ENCODE peak calls at places on chromosome 5, in five cellular contexts. K is uterus, Y is endothelial cell of umbilical vein, D is spleen, W is right lobe of liver. F is an unnamed sample. For H3K27me3, the result is how much of the 10 kb centered on the place peaks cover.

GRCh38 chr5:131264453-131265200 is 774 bp downstream of the CDC42SE2 start:
- DNase-seq in K (peak), Y (peak), D (peak), W (peak), F (no peak)

GRCh38 chr5:112930082-112930344 is 8.0 kb upstream of the REEP5 start:
- DNase-seq in K (no peak), Y (no peak), D (no peak), W (no peak), F (no peak)

GRCh38 chr5:58240286-58240685 is 219.6 kb downstream of the PLK2 start:
- DNase-seq in K (no peak), Y (peak), D (no peak), W (no peak), F (no peak)

GRCh38 chr5:12292610-12293204 is 388.5 kb upstream of the CTNND2 start:
- DNase-seq in K (no peak), Y (no peak), D (no peak), W (no peak), F (no peak)

GRCh38 chr5:137563646-137564474 is 64.7 kb upstream of the SPOCK1 start:
- DNase-seq in K (peak), Y (peak), D (no peak), W (no peak), F (no peak)

GRCh38 chr5:177179431-177179830 is 45.9 kb downstream of the NSD1 start:
- DNase-seq in K (no peak), Y (no peak), D (no peak), W (no peak), F (no peak)

GRCh38 chr5:159975462-159976019 is 33.4 kb upstream of the TTC1 start:
- DNase-seq in K (no peak), Y (peak), D (no peak), W (no peak), F (no peak)

GRCh38 chr5:127813633-127814171 is 110.5 kb downstream of the CCDC192 start:
- DNase-seq in K (no peak), Y (peak), D (no peak), W (no peak), F (no peak)

GRCh38 chr5:1807479-1808185 is 6.4 kb downstream of the NDUFS6 start:
- DNase-seq in K (no peak), Y (no peak), D (peak), W (no peak), F (no peak)

GRCh38 chr5:172007795-172008465 is 1.5 kb upstream of the FBXW11 start:
- DNase-seq in K (no peak), Y (peak), D (peak), W (no peak), F (no peak)

GRCh38 chr5:179455320-179455719 is 95.0 kb upstream of the RUFY1 start:
- DNase-seq in K (no peak), Y (no peak), D (peak), W (no peak), F (no peak)

GRCh38 chr5:129465945-129466344 is 5.8 kb downstream of the ADAMTS19 start:
- DNase-seq in K (no peak), Y (no peak), D (no peak), W (no peak), F (no peak)

GRCh38 chr5:36070687-36071571 is 4.2 kb upstream of the UGT3A2 start:
- DNase-seq in K (no peak), Y (peak), D (no peak), W (peak), F (no peak)

GRCh38 chr5:63820557-63820956 is 141.7 kb downstream of the HTR1A start:
- DNase-seq in K (no peak), Y (no peak), D (no peak), W (no peak), F (no peak)

GRCh38 chr5:909086-909485 is 16.4 kb downstream of the TRIP13 start:
- DNase-seq in K (peak), Y (no peak), D (peak), W (no peak), F (no peak)

GRCh38 chr5:102453716-102454115 is 45.1 kb downstream of the SLCO6A1 start:
- DNase-seq in K (no peak), Y (no peak), D (no peak), W (no peak), F (no peak)

GRCh38 chr5:112312810-112313209 is 106.3 kb downstream of the EPB41L4A start:
- DNase-seq in K (no peak), Y (peak), D (no peak), W (no peak), F (no peak)

GRCh38 chr5:50759526-50760280 is 93.3 kb downstream of the PARP8 start:
- DNase-seq in K (no peak), Y (no peak), D (no peak), W (no peak), F (no peak)

GRCh38 chr5:36135994-36136393 is 15.7 kb downstream of the LMBRD2 start:
- DNase-seq in K (no peak), Y (no peak), D (no peak), W (no peak), F (no peak)

GRCh38 chr5:5564884-5565283 is 142.4 kb downstream of the ICE1 start:
- DNase-seq in K (no peak), Y (no peak), D (no peak), W (no peak), F (no peak)

GRCh38 chr5:127086583-127086982 is 13.3 kb upstream of the C5orf63 start:
- DNase-seq in K (no peak), Y (no peak), D (no peak), W (no peak), F (no peak)

GRCh38 chr5:18987101-18987500 is 1000.9 kb downstream of the CDH18 start:
- DNase-seq in K (no peak), Y (no peak), D (no peak), W (no peak), F (no peak)

GRCh38 chr5:15521349-15521937 is 21.5 kb downstream of the FBXL7 start:
- DNase-seq in K (no peak), Y (no peak), D (no peak), W (no peak), F (no peak)

GRCh38 chr5:126016256-126016655 is 407.0 kb upstream of the GRAMD2B start:
- DNase-seq in K (peak), Y (no peak), D (no peak), W (peak), F (no peak)

GRCh38 chr5:95600557-95600956 is 19.3 kb upstream of the GPR150 start:
- DNase-seq in K (no peak), Y (no peak), D (no peak), W (no peak), F (no peak)

GRCh38 chr5:125269926-125270325 is 523.5 kb upstream of the ZNF608 start:
- DNase-seq in K (no peak), Y (no peak), D (no peak), W (no peak), F (no peak)

GRCh38 chr5:40405230-40405629 is 274.5 kb upstream of the PTGER4 start:
- DNase-seq in K (no peak), Y (peak), D (no peak), W (no peak), F (no peak)

GRCh38 chr5:101163088-101163487 is 260.0 kb upstream of the ST8SIA4 start:
- DNase-seq in K (no peak), Y (no peak), D (peak), W (no peak), F (no peak)

GRCh38 chr5:168270446-168270845 is 21.0 kb upstream of the WWC1 start:
- DNase-seq in K (no peak), Y (no peak), D (no peak), W (no peak), F (no peak)

GRCh38 chr5:168273056-168273980 is 18.1 kb upstream of the WWC1 start:
- DNase-seq in K (no peak), Y (no peak), D (no peak), W (no peak), F (no peak)

GRCh38 chr5:168269950-168270349 is 21.5 kb upstream of the WWC1 start:
- DNase-seq in K (no peak), Y (no peak), D (no peak), W (no peak), F (no peak)

GRCh38 chr5:168266016-168266415 is 25.4 kb upstream of the WWC1 start:
- DNase-seq in K (no peak), Y (no peak), D (no peak), W (no peak), F (no peak)

DNA sequence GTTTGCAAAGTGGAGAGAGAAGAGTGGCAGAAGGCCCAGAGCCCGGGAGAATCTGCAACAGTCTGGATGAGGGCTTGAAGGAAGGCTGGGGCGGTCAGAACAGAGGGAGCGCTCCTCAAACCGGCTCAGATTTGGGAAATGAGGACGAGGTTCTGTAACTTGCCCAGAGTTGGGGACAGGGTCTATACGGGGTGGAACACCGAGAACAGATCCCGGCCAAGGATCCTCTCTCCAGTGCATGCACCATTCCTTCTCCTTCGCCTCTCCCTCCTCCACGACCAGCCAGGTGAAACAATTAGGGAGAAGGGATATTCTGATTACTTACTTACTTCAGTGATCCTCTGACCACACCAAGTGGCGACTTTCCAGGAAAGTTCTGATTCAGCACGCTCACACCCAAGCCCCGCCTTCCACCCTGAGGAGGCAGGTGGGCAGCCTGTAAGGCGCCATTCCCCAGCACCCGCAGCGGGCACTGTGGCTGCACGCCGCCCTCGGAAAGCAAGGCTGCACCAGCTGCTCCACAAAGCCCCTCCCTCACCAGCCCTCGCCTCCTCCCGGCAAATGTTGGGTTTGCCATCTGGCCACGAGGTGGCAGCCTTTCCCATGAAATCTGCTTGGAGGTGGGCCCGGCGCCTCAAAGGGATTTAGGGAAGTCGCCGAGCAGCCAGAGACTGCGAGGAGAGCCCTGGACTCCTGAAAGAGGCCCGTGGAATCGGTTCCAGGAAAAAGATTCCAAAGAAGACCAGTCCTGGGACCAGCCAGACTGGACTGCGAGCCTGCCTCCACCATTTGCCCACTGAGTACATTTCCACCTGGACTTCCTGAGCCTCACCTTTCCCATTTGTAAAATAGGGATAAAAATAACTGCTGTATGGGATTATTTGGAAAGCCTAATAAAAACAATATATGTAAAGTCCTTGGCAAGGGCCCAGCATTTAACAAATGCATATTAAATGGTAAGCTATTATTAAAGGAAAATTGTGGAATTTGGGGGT is 22.2 kb upstream of the WWC1 start:
- DNase-seq in K (peak), Y (peak), D (peak), W (peak), F (peak)
- TF ChIP-seq POLR2A in K (no peak), Y (no peak), D (no peak), W (no peak), F (no peak)

GRCh38 chr5:39314591-39314990 is 49.7 kb downstream of the C9 start:
- DNase-seq in K (no peak), Y (no peak), D (no peak), W (no peak), F (no peak)
- TF ChIP-seq CTCF in K (no peak), Y (no peak), D (no peak), W (no peak), F (no peak)

DNA sequence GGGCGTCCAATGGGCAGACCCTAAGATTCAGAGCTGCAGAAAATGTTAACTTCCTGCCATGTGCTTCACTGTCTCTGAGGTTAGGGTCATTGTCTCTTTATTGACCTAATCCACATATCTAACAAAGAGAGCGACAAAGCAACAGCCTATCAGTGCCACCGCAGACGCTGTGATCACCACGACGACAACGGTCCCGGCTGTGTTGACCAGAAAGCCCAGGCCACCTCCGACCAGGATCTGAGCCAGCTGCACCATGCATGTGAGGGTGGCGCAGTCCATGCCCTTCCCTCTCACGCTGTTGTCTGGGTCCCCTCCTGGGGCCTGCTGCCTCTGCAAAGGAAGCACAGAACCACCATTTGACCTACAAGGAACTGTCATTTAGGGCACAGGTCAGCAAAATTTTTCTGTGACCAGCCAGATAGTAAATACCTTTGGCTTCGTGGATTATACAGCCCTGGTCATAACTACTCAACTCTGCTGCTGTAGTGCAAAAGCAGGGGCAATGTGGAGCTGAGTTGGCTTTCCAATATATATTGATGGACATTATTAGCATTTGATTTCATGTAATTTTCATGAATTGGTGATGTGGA is 8.5 kb downstream of the RXFP3 start:
- DNase-seq in K (no peak), Y (no peak), D (no peak), W (no peak), F (no peak)
- H3K27me3 ChIP-seq in K (under half), Y (under half), D (under half), W (under half), F (under half)

DNA sequence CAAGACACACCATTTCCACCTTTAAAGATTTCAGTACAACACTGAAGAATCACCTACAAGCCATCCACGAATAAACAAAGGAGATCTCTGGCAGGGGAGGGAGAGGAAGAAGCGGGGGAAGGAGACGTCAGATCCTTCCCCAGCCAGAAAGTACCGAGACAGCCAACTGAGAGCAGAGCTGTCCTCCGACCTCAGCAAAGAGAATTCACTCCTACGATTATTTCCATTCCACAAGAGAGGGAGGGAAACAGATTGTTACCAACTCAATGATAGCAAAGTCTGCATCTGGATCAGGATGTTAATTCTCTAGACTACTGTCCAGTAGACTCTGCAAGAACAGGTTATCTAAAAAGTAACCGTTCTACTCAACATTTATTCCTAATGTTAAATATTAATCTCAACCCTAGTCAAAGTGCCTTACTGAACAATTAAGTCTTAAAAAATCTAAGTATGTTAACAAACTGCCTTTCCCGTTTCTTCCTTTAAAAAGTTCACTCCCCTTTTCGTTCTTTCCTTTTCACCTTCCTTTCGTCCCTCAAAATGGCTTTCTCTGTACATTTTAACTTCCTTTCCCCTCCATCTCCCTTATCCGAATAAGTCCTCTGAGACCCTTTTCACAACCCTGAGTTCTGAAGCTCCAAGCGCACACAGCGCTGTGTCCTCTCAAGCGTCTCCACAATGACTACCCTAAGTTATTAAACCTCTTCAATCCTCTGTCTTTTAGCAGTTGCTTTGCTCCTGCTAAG is 1.4 kb downstream of the CHD1 start:
- DNase-seq in K (peak), Y (peak), D (peak), W (no peak), F (no peak)
- TF ChIP-seq POLR2A in K (peak), Y (peak), D (peak), W (peak), F (no peak)

DNA sequence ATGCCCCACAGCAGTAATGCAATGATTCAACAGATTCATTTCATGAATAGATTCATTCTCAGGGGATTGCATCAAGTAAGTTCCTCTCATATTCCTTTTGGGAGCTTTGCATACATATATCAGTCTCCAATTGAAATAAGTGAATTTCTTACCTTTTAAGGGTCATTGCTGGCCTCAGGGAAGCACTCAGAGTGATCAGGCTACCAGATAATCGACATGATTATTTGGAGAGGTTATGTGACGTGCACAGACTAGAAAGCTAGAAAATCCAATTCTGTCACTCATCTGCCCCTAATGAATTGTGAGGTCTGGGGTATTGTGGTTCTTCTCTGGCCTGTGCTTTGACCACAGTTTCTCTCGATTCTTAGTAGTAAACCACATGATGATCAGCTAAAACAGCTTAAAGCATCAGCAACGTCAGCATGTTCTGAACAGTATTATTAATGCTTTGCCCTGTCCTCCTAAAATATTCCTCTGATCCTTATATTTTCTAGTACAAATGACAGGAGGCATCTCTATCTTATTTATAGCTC is 179.8 kb downstream of the ATPSCKMT start:
- DNase-seq in K (no peak), Y (no peak), D (no peak), W (no peak), F (no peak)
- TF ChIP-seq CTCF in K (no peak), Y (no peak), D (no peak), W (no peak), F (no peak)

GRCh38 chr5:93588586-93589347 is 5.7 kb downstream of the NR2F1 start:
- DNase-seq in K (no peak), Y (no peak), D (no peak), W (no peak), F (no peak)

GRCh38 chr5:93585054-93585751 is 2.2 kb downstream of the NR2F1 start:
- DNase-seq in K (no peak), Y (peak), D (no peak), W (no peak), F (no peak)

GRCh38 chr5:93585753-93586385 is 2.8 kb downstream of the NR2F1 start:
- DNase-seq in K (peak), Y (peak), D (no peak), W (no peak), F (no peak)

GRCh38 chr5:93587919-93588585 is 5.0 kb downstream of the NR2F1 start:
- DNase-seq in K (no peak), Y (no peak), D (no peak), W (no peak), F (no peak)

GRCh38 chr5:93586948-93587918 is 4.2 kb downstream of the NR2F1 start:
- DNase-seq in K (no peak), Y (no peak), D (no peak), W (no peak), F (no peak)
- H3K27me3 ChIP-seq in K (under half), Y (under half), D (under half), W (under half), F (half or more)

GRCh38 chr5:96662725-96663513 is 743 bp downstream of the CAST start:
- DNase-seq in K (peak), Y (peak), D (peak), W (peak), F (peak)
- TF ChIP-seq POLR2A in K (peak), Y (peak), D (peak), W (peak), F (no peak)

DNA sequence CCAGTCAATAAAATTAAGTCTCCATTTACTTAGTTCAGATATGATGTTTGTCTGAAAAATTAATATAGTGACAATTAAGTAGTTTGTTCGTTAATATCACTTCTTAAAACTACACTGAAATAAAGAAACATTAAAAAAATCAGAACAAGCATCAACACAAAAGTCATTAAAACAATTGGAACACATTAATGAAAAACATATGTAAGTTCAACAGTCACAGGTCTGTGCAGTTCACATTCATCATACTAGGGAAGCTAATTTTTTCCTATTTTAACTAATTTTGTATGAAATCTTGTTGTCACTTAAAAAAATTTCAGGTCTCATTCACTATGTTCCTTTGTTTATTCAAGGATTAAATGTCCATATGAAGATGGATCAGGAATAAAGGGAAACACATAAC is 22.5 kb downstream of the POC5 start:
- DNase-seq in K (no peak), Y (no peak), D (no peak), W (no peak), F (no peak)
- TF ChIP-seq CTCF in K (no peak), Y (no peak), D (no peak), W (no peak), F (no peak)